ENCODE peak calls at places on chromosomes 12 and 14, in four cellular contexts. B is K562, G is GM12878, X is vagina. U is an unnamed sample.

GRCh38 chr12:121513464-121514183 is 67.2 kb downstream of the KDM2B start:
- DNase-seq in B (peak), X (no peak), G (no peak), U (no peak)

GRCh38 chr12:110721570-110721969 is 21.1 kb downstream of the PPP1CC start:
- DNase-seq in B (no peak), G (no peak), X (no peak), U (no peak)

GRCh38 chr14:38129705-38130104 is 78.0 kb upstream of the SSTR1 start:
- DNase-seq in X (no peak), G (no peak), B (no peak), U (no peak)

GRCh38 chr12:84756961-84757360 is 155.6 kb downstream of the SLC6A15 start:
- DNase-seq in B (no peak), G (no peak), X (no peak), U (no peak)

GRCh38 chr14:77580964-77581505 is 35.4 kb downstream of the SPTLC2 start:
- DNase-seq in B (no peak), G (peak), X (no peak), U (no peak)

GRCh38 chr12:41034686-41035085 is 153.4 kb upstream of the PDZRN4 start:
- DNase-seq in G (no peak), X (no peak), B (no peak), U (no peak)

GRCh38 chr12:45553204-45553603 is 176.3 kb upstream of the ARID2 start:
- DNase-seq in X (no peak), G (no peak), B (no peak), U (no peak)

GRCh38 chr12:52791271-52792184 is 4.4 kb downstream of the KRT3 start:
- DNase-seq in X (no peak), G (no peak), B (no peak), U (no peak)

GRCh38 chr14:63642656-63643382 is 1.1 kb upstream of the WDR89 start:
- DNase-seq in X (no peak), B (no peak), G (no peak), U (no peak)

GRCh38 chr14:63644741-63645140 is 3.1 kb upstream of the WDR89 start:
- DNase-seq in B (no peak), G (no peak), X (no peak), U (no peak)

GRCh38 chr14:63642229-63642611 is 549 bp upstream of the WDR89 start:
- DNase-seq in B (peak), G (peak), X (peak), U (peak)

GRCh38 chr14:63641473-63642228 is at the start of gene WDR89:
- DNase-seq in G (peak), X (peak), B (peak), U (peak)
- TF ChIP-seq POLR2A in G (peak), X (peak), B (peak), U (no peak)

DNA sequence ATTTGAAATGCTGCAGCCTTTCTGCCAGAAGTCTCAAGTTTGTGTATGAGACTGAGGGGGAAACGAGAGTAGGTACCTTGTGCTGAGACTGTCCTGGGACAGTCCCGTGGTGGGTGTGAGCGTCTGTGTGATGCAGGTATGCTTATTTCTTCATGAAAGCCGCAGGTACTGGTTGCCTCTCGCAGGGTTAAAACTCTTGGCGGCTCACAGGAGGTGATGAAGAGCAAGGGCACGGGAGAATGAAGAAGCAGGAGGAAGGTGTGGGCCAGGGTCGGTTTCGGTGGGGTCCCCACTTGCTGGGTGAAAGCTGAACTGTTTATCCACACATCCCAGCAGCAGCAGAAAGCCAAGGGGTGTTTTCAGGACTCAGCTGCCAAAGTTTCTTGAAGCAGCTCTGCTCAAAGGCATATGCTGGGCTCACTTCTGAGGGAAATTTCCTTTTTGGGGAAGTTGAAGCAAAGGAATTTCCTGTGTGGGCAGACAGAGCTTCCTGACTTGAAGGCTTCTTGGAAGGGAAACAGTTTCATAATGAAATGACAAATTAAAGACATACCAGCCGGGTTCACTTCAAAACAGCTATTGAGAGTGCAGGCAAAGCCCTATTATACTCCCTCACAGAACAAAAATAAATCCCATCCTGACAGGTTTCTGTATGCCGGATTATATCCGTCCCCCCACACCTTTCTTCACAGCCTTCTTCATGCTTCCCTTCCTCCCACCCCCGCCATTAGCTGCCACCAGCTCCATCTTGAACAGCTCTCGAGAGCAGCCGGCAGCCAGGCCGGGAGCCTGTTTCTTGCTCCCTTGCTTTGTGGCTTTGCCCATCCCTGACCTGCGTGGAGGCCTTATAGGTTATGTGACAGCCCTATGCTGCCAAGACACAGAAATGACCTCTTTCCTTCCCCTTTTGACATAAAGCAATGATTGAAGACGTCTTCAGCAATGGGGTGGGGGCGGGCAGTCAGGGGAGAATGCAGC is 116.6 kb downstream of the ETV6 start:
- DNase-seq in X (no peak), B (no peak), G (peak), U (no peak)
- H3K4me3 ChIP-seq in X (peak), B (no peak), G (peak), U (no peak)

DNA sequence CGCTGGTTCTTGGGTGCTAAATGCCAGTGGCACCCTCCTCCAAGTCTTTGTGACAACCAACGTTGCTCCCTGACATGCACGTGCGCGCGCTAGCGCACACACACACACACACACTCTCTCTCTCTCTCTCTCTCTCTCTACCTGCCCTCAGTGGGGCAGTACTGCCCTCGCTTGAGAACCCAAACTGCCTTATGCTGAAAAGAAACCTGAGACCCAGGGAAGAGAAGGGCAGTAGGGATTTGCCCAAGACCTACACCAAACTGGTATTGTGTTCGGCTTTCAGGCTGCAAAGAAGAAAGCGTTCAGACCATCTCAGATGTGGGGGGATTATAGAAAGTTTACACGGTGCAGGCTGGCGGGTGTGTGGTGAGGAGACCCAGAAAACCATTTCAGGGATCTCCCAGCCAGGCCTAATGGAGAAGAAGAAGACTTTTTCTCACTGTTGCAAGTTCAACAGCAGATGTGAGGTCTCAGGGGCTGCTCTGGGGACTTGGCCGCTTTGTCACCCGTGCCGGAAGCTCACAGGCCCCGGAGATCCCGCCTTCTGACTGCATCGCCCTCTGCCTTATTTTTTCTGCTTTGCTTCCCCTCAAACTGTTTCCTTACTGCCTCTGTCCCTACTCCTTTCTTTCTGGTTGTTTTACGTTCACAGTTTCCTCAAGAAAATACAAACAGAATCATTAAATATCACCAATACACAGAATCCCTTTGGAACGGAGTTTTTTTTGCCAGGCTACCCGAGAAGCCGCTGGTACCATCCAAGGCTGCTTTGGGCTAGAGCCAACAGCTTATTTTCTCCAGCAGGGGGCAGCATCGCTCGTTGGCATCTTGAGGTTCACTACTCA is 82.4 kb downstream of the PPM1A start:
- DNase-seq in G (peak), X (no peak), B (peak), U (peak)
- TF ChIP-seq POLR2A in G (peak), X (no peak), B (peak), U (no peak)

DNA sequence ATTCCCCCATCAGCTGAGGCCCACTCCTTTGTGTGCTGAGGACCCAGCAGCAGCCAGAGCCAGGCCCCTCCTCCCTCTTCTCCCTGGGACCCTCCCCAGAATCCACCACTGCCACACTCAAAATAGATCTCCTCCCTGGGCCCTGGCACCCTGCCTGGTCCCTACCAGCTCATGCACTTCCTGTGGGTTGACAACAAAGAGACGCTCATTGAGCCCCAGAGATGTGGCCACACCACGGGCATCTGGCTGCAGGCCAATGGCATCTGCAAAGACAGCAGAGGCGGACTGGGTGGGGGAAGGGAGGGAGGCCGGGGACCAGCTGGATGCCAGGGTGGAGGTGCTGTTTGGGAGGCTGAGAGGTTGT is 16.0 kb upstream of the ENDOU start:
- DNase-seq in X (no peak), G (no peak), B (no peak), U (peak)
- H3K4me3 ChIP-seq in X (no peak), G (no peak), B (no peak), U (no peak)

U was measured in lower leg skin.